ENCODE peak calls at places on chromosome 19, in seven cellular contexts. Q is cardiac fibroblast; D is RCC 7860; W is NCI-H460; X is stimulated activated CD4-positive, alpha-beta T cell treated with anti-CD3 and anti-CD28 coated beads, TNF-alpha, amount 100 ng/mL, for 1 hour; P is central memory CD8-positive, alpha-beta T cell; O is activated naive CD8-positive, alpha-beta T cell treated with anti-CD3 and anti-CD28 coated beads, Interleukin-2, amount 10 ng/mL, durations not matched to agents 7 days and 5 days. C is an unnamed sample.

GRCh38 chr19:42555801-42556200 is 27.5 kb upstream of the CEACAM1 start:
- DNase-seq in Q (no peak), W (no peak), X (no peak), P (no peak), D (no peak), O (no peak), C (no peak)

GRCh38 chr19:47512948-47513319 is 1.9 kb downstream of the NAPA start:
- DNase-seq in D (no peak), W (no peak), P (no peak), X (no peak), O (no peak), Q (no peak), C (no peak)

GRCh38 chr19:4988770-4989251 is 19.9 kb downstream of the KDM4B start:
- DNase-seq in X (no peak), Q (peak), O (no peak), D (peak), P (no peak), W (no peak), C (peak)

GRCh38 chr19:18167975-18168645 is 5.5 kb upstream of the IFI30 start:
- DNase-seq in O (peak), Q (peak), W (no peak), X (no peak), P (peak), D (no peak), C (peak)

GRCh38 chr19:7257148-7258041 is 36.8 kb downstream of the INSR start:
- DNase-seq in P (no peak), W (no peak), D (no peak), O (no peak), Q (peak), X (no peak), C (no peak)

GRCh38 chr19:28949535-28949934 is 263.4 kb downstream of the UQCRFS1 start:
- DNase-seq in Q (no peak), W (no peak), O (no peak), P (no peak), X (no peak), D (no peak), C (no peak)

GRCh38 chr19:11737964-11738745 is 591 bp downstream of the ZNF823 start:
- DNase-seq in Q (peak), P (peak), D (peak), O (peak), X (no peak), W (no peak), C (peak)

GRCh38 chr19:12626958-12627357 is 16.2 kb downstream of the ZNF791 start:
- DNase-seq in D (no peak), W (no peak), X (no peak), Q (no peak), O (no peak), P (no peak), C (no peak)

GRCh38 chr19:6556480-6556879 is 25.7 kb downstream of the TNFSF9 start:
- DNase-seq in P (no peak), Q (peak), O (no peak), W (no peak), D (peak), X (no peak), C (no peak)

GRCh38 chr19:46069841-46070341 is 29.1 kb upstream of the IGFL4 start:
- DNase-seq in P (no peak), O (no peak), X (no peak), W (no peak), Q (peak), D (peak), C (no peak)

GRCh38 chr19:51704601-51705000 is 11.5 kb downstream of the SPACA6 start:
- DNase-seq in O (no peak), Q (no peak), W (no peak), X (no peak), P (no peak), D (no peak), C (no peak)

GRCh38 chr19:45632468-45633196 is 6.6 kb downstream of the EML2 start:
- DNase-seq in O (no peak), D (peak), W (peak), P (no peak), X (no peak), Q (peak), C (peak)

GRCh38 chr19:3210347-3211017 is 14.0 kb upstream of the CELF5 start:
- DNase-seq in W (peak), D (peak), Q (peak), P (peak), X (peak), O (peak), C (peak)

GRCh38 chr19:11260996-11261395 is 1.3 kb downstream of the DOCK6 start:
- DNase-seq in P (no peak), W (no peak), X (no peak), O (no peak), Q (no peak), D (no peak), C (no peak)

GRCh38 chr19:4523306-4524110 is 5.2 kb upstream of the PLIN4 start:
- DNase-seq in X (no peak), D (peak), O (peak), W (peak), P (no peak), Q (peak), C (peak)

GRCh38 chr19:10686661-10687517 is 14.3 kb upstream of the QTRT1 start:
- DNase-seq in W (no peak), P (no peak), X (no peak), D (no peak), O (no peak), Q (peak), C (no peak)

GRCh38 chr19:41303941-41304340 is 6.0 kb upstream of the CCDC97 start:
- DNase-seq in D (no peak), W (no peak), O (no peak), P (no peak), X (no peak), Q (no peak), C (no peak)